ENCODE peak calls at places on chromosomes 3 and 15, in five cellular contexts. One of them, this sample, is unnamed.

GRCh38 chr15:79977431-79977940 is 6.5 kb upstream of the BCL2A1 start:
- DNase-seq in A549: no peak
- DNase-seq in IMR-90: peak; percentile 33
- DNase-seq in heart left ventricle: no peak
- DNase-seq in spleen: peak; percentile 75
- DNase-seq in this sample: no peak

GRCh38 chr3:58052373-58053273 is 44.4 kb downstream of the FLNB start:
- DNase-seq in A549: peak; percentile 85
- DNase-seq in IMR-90: peak; percentile 99
- DNase-seq in heart left ventricle: peak; percentile 88
- DNase-seq in spleen: no peak
- DNase-seq in this sample: no peak

GRCh38 chr15:31932581-31932980 is 97.7 kb upstream of the CHRNA7 start:
- DNase-seq in A549: no peak
- DNase-seq in IMR-90: no peak
- DNase-seq in heart left ventricle: no peak
- DNase-seq in spleen: no peak
- DNase-seq in this sample: no peak

GRCh38 chr15:93562752-93563151 is 473.7 kb upstream of the RGMA start:
- DNase-seq in A549: no peak
- DNase-seq in IMR-90: no peak
- DNase-seq in heart left ventricle: no peak
- DNase-seq in spleen: no peak
- DNase-seq in this sample: no peak

GRCh38 chr3:163605915-163606314 is 1472.4 kb downstream of the SI start:
- DNase-seq in A549: no peak
- DNase-seq in IMR-90: no peak
- DNase-seq in heart left ventricle: no peak
- DNase-seq in spleen: no peak
- DNase-seq in this sample: no peak

GRCh38 chr3:118488751-118489150 is 545.9 kb downstream of the IGSF11 start:
- DNase-seq in A549: no peak
- DNase-seq in IMR-90: no peak
- DNase-seq in heart left ventricle: no peak
- DNase-seq in spleen: no peak
- DNase-seq in this sample: no peak

GRCh38 chr3:134721214-134721613 is 70.4 kb upstream of the KY start:
- DNase-seq in A549: no peak
- DNase-seq in IMR-90: no peak
- DNase-seq in heart left ventricle: no peak
- DNase-seq in spleen: no peak
- DNase-seq in this sample: no peak

GRCh38 chr3:71030748-71031147 is 552.8 kb downstream of the FOXP1 start:
- DNase-seq in A549: no peak
- DNase-seq in IMR-90: no peak
- DNase-seq in heart left ventricle: no peak
- DNase-seq in spleen: no peak
- DNase-seq in this sample: no peak

GRCh38 chr15:72994778-72995177 is 57.5 kb upstream of the NEO1 start:
- DNase-seq in A549: no peak
- DNase-seq in IMR-90: no peak
- DNase-seq in heart left ventricle: no peak
- DNase-seq in spleen: no peak
- DNase-seq in this sample: no peak

GRCh38 chr3:38581774-38582173 is 67.7 kb downstream of the SCN5A start:
- DNase-seq in A549: no peak
- DNase-seq in IMR-90: no peak
- DNase-seq in heart left ventricle: no peak
- DNase-seq in spleen: peak; percentile 50
- DNase-seq in this sample: no peak

GRCh38 chr15:33526532-33526931 is 215.8 kb downstream of the RYR3 start:
- DNase-seq in A549: no peak
- DNase-seq in IMR-90: no peak
- DNase-seq in heart left ventricle: no peak
- DNase-seq in spleen: no peak
- DNase-seq in this sample: no peak

GRCh38 chr15:43529587-43530345 is 12.4 kb downstream of the MAP1A start:
- DNase-seq in A549: no peak
- DNase-seq in IMR-90: no peak
- DNase-seq in heart left ventricle: no peak
- DNase-seq in spleen: peak; percentile 14
- DNase-seq in this sample: no peak

GRCh38 chr3:186746008-186746407 is 28.8 kb downstream of the KNG1 start:
- DNase-seq in A549: peak; percentile 95
- DNase-seq in IMR-90: peak; percentile 67
- DNase-seq in heart left ventricle: peak; percentile 40
- DNase-seq in spleen: no peak
- DNase-seq in this sample: peak; percentile 26

GRCh38 chr3:181253796-181254195 is 264.3 kb upstream of the DNAJC19 start:
- DNase-seq in A549: no peak
- DNase-seq in IMR-90: no peak
- DNase-seq in heart left ventricle: no peak
- DNase-seq in spleen: no peak
- DNase-seq in this sample: no peak

GRCh38 chr3:181250714-181251113 is 261.2 kb upstream of the DNAJC19 start:
- DNase-seq in A549: no peak
- DNase-seq in IMR-90: no peak
- DNase-seq in heart left ventricle: no peak
- DNase-seq in spleen: no peak
- DNase-seq in this sample: no peak

GRCh38 chr3:181252626-181253025 is 263.1 kb upstream of the DNAJC19 start:
- DNase-seq in A549: no peak
- DNase-seq in IMR-90: no peak
- DNase-seq in heart left ventricle: no peak
- DNase-seq in spleen: no peak
- DNase-seq in this sample: no peak
- TF ChIP-seq POLR2A in A549: no peak
- TF ChIP-seq POLR2A in IMR-90: no peak
- TF ChIP-seq POLR2A in heart left ventricle: no peak
- TF ChIP-seq POLR2A in spleen: no peak
- TF ChIP-seq POLR2A in this sample: no peak

GRCh38 chr3:184249412-184250166 is at the start of gene EEF1AKMT4:
- DNase-seq in A549: peak; percentile 98
- DNase-seq in IMR-90: peak; percentile 98
- DNase-seq in heart left ventricle: peak; percentile 97
- DNase-seq in spleen: peak; percentile 98
- DNase-seq in this sample: peak; percentile 98
- TF ChIP-seq POLR2A in A549: peak; percentile 67
- TF ChIP-seq POLR2A in IMR-90: no peak
- TF ChIP-seq POLR2A in heart left ventricle: no peak
- TF ChIP-seq POLR2A in spleen: no peak
- TF ChIP-seq POLR2A in this sample: peak; percentile 51

GRCh38 chr15:83654379-83655236 is 685 bp downstream of the ADAMTSL3 start:
- DNase-seq in A549: no peak
- DNase-seq in IMR-90: no peak
- DNase-seq in heart left ventricle: peak; percentile 80
- DNase-seq in spleen: no peak
- DNase-seq in this sample: no peak

GRCh38 chr15:83653639-83654378 is at the start of gene ADAMTSL3:
- DNase-seq in A549: peak; percentile 49
- DNase-seq in IMR-90: no peak
- DNase-seq in heart left ventricle: peak; percentile 88
- DNase-seq in spleen: no peak
- DNase-seq in this sample: no peak

GRCh38 chr15:83652606-83653204 is 1.2 kb upstream of the ADAMTSL3 start:
- DNase-seq in A549: no peak
- DNase-seq in IMR-90: no peak
- DNase-seq in heart left ventricle: no peak
- DNase-seq in spleen: no peak
- DNase-seq in this sample: no peak

GRCh38 chr15:83651541-83651940 is 2.4 kb upstream of the ADAMTSL3 start:
- DNase-seq in A549: no peak
- DNase-seq in IMR-90: no peak
- DNase-seq in heart left ventricle: no peak
- DNase-seq in spleen: no peak
- DNase-seq in this sample: no peak

DNA sequence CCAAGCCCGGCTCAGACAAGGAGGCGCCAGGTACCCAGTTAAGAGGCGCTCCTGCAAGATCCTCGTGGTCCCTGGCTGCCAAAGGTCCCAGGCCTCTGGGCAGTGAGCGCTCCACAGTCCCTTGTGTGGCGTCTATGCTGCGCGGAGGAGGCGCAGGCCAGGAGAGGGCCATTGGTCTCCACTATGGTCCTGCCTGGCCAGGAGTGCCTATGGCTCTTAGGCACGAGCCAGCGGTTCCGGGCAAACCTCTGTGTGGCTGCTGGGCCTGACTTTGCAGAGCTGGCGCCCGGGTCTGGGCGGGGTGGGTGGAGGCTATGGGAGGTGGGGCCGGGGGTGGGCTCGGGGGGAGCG is 660 bp upstream of the ADAMTSL3 start:
- DNase-seq in A549: no peak
- DNase-seq in IMR-90: no peak
- DNase-seq in heart left ventricle: no peak
- DNase-seq in spleen: no peak
- DNase-seq in this sample: no peak
- TF ChIP-seq POLR2A in A549: no peak
- TF ChIP-seq POLR2A in IMR-90: no peak
- TF ChIP-seq POLR2A in heart left ventricle: no peak
- TF ChIP-seq POLR2A in spleen: no peak
- TF ChIP-seq POLR2A in this sample: no peak

GRCh38 chr3:23944861-23945652 is at the start of gene NR1D2:
- DNase-seq in A549: peak; percentile 79
- DNase-seq in IMR-90: peak; percentile 73
- DNase-seq in heart left ventricle: peak; percentile 90
- DNase-seq in spleen: peak; percentile 97
- DNase-seq in this sample: peak; percentile 70
- TF ChIP-seq POLR2A in A549: no peak
- TF ChIP-seq POLR2A in IMR-90: peak; percentile 91
- TF ChIP-seq POLR2A in heart left ventricle: no peak
- TF ChIP-seq POLR2A in spleen: peak; percentile 79
- TF ChIP-seq POLR2A in this sample: peak; percentile 62

GRCh38 chr3:49022751-49023171 is 840 bp downstream of the NDUFAF3 start:
- DNase-seq in A549: peak; percentile 41
- DNase-seq in IMR-90: no peak
- DNase-seq in heart left ventricle: no peak
- DNase-seq in spleen: no peak
- DNase-seq in this sample: no peak

GRCh38 chr3:49023775-49024174 is 1.9 kb downstream of the NDUFAF3 start:
- DNase-seq in A549: no peak
- DNase-seq in IMR-90: no peak
- DNase-seq in heart left ventricle: no peak
- DNase-seq in spleen: no peak
- DNase-seq in this sample: no peak

GRCh38 chr3:49025005-49025792 is 3.3 kb downstream of the NDUFAF3 start:
- DNase-seq in A549: no peak
- DNase-seq in IMR-90: no peak
- DNase-seq in heart left ventricle: no peak
- DNase-seq in spleen: no peak
- DNase-seq in this sample: no peak

GRCh38 chr3:49025793-49026520 is 3.2 kb downstream of the IMPDH2 start:
- DNase-seq in A549: no peak
- DNase-seq in IMR-90: no peak
- DNase-seq in heart left ventricle: no peak
- DNase-seq in spleen: no peak
- DNase-seq in this sample: no peak

DNA sequence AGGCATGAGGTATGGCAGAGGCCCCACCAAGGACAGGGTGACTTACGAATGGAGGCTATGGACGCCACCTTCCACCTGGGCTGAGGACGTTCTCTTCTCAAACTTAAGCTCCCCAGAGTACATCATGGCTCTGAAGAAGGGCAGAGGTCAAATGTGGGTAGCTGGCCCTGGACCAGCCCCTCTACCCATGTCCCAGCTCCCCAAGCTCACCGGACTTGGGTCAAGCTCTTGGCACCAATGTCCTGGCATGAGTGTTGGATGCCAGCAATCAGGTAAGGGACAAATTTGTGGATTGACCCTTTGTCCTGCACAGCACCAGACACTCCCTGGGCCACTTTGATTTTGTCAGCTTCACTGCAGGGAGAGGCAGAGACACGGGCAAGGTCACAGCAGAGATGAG is 2.5 kb downstream of the NDUFAF3 start:
- DNase-seq in A549: no peak
- DNase-seq in IMR-90: no peak
- DNase-seq in heart left ventricle: no peak
- DNase-seq in spleen: no peak
- DNase-seq in this sample: no peak
- TF ChIP-seq POLR2A in A549: no peak
- TF ChIP-seq POLR2A in IMR-90: no peak
- TF ChIP-seq POLR2A in heart left ventricle: no peak
- TF ChIP-seq POLR2A in spleen: no peak
- TF ChIP-seq POLR2A in this sample: no peak